ENCODE peak calls at places on chromosomes 4 and X, in four cellular contexts. V, E, B and R are unnamed samples.
A peak's percentile ranks its signal among the peaks of the same experiment; 100 is the strongest.

GRCh38 chr4:138864961-138865720 is 150.4 kb upstream of the NOCT start:
- DNase-seq in B (no peak), E (no peak), V (no peak), R (no peak)

GRCh38 chrX:149022485-149022884 is 482.6 kb downstream of the IDS start:
- DNase-seq in B (no peak), V (no peak), E (no peak), R (no peak)

GRCh38 chr4:7066493-7066892 is 1.4 kb downstream of the GRPEL1 start:
- DNase-seq in B (no peak), E (no peak), V (no peak), R (no peak)

GRCh38 chrX:22575161-22575845 is 302.6 kb downstream of the CBLL2 start:
- DNase-seq in V (no peak), E (no peak), B (no peak), R (peak; percentile 5)

GRCh38 chr4:173516621-173517612 is 13.1 kb downstream of the HAND2 start:
- DNase-seq in V (no peak), E (no peak), B (no peak), R (no peak)

GRCh38 chrX:70168238-70169188 is 8.8 kb upstream of the DGAT2L6 start:
- DNase-seq in V (peak; percentile 30), E (no peak), B (no peak), R (peak; percentile 22)

GRCh38 chrX:20418379-20418778 is 151.7 kb upstream of the RPS6KA3 start:
- DNase-seq in B (no peak), E (peak; percentile 25), V (no peak), R (no peak)

GRCh38 chrX:39766882-39767281 is 330.9 kb downstream of the BCOR start:
- DNase-seq in V (no peak), B (no peak), E (no peak), R (no peak)

GRCh38 chrX:48939417-48940228 is 17.8 kb downstream of the OTUD5 start:
- DNase-seq in V (no peak), E (no peak), B (no peak), R (no peak)

GRCh38 chr4:152079543-152080293 is 318.9 kb upstream of the GATB start:
- DNase-seq in V (no peak), E (peak; percentile 71), B (no peak), R (no peak)

GRCh38 chr4:24794111-24794860 is 1.1 kb upstream of the SOD3 start:
- DNase-seq in B (no peak), V (no peak), E (no peak), R (peak; percentile 55)

GRCh38 chr4:56742080-56742871 is 61.2 kb upstream of the HOPX start:
- DNase-seq in V (no peak), E (no peak), B (no peak), R (no peak)

GRCh38 chr4:147723316-147723715 is 8.6 kb upstream of the ARHGAP10 start:
- DNase-seq in B (no peak), V (no peak), E (no peak), R (no peak)

GRCh38 chr4:42150653-42151567 is 1.5 kb downstream of the BEND4 start:
- DNase-seq in V (no peak), E (no peak), B (peak; percentile 1), R (no peak)

GRCh38 chrX:5876984-5877655 is 351.5 kb downstream of the NLGN4X start:
- DNase-seq in E (no peak), V (no peak), B (no peak), R (no peak)

GRCh38 chr4:177441061-177441802 is 1.0 kb downstream of the AGA start:
- DNase-seq in E (peak; percentile 48), V (peak; percentile 31), B (peak; percentile 2), R (no peak)